ENCODE peak calls at places on chromosome 16, in nine cellular contexts. J is HTR-8/SVneo; W is NCI-H748 treated with DMSO at 0.1 percent for 48 hours; V is stimulated activated CD8-positive, alpha-beta memory T cell treated with anti-CD3 and anti-CD28 coated beads, Interleukin-15, amount 100 ng/mL, for 4 hours; Q is AG04450; P is posterior vena cava; K is breast epithelium; Z is mesendoderm; B is GM13977. N is an unnamed sample.
A peak's percentile ranks its signal among the peaks of the same experiment; 100 is the strongest.

GRCh38 chr16:58026139-58026704 is 668 bp downstream of the MMP15 start:
- DNase-seq in J (peak; percentile 41), W (no peak), V (no peak), Q (no peak), P (peak; percentile 87), K (no peak), Z (peak; percentile 61), B (no peak), N (peak; percentile 80)

GRCh38 chr16:85689285-85689949 is 663 bp upstream of the GINS2 start:
- DNase-seq in J (no peak), W (peak; percentile 60), V (no peak), Q (no peak), P (no peak), K (no peak), Z (no peak), B (no peak), N (no peak)

GRCh38 chr16:4914528-4915225 is 22.3 kb downstream of the PPL start:
- DNase-seq in J (no peak), W (no peak), V (no peak), Q (no peak), P (no peak), K (no peak), Z (no peak), B (no peak), N (no peak)

GRCh38 chr16:3610698-3611144 is 685 bp downstream of the SLX4 start:
- DNase-seq in J (no peak), W (no peak), V (no peak), Q (no peak), P (no peak), K (no peak), Z (peak; percentile 46), B (peak; percentile 30), N (no peak)

GRCh38 chr16:1537763-1538289 is 4.4 kb downstream of the TMEM204 start:
- DNase-seq in J (no peak), W (no peak), V (no peak), Q (no peak), P (no peak), K (no peak), Z (no peak), B (no peak), N (peak; percentile 32)

GRCh38 chr16:1497014-1497598 is 3.9 kb downstream of the TELO2 start:
- DNase-seq in J (no peak), W (no peak), V (no peak), Q (no peak), P (no peak), K (no peak), Z (no peak), B (no peak), N (no peak)

GRCh38 chr16:732936-733335 is 6.0 kb downstream of the HAGHL start:
- DNase-seq in J (no peak), W (no peak), V (no peak), Q (no peak), P (no peak), K (no peak), Z (peak; percentile 68), B (no peak), N (no peak)

GRCh38 chr16:87598431-87598830 is 3.9 kb upstream of the JPH3 start:
- DNase-seq in J (no peak), W (no peak), V (no peak), Q (no peak), P (no peak), K (no peak), Z (no peak), B (no peak), N (no peak)

GRCh38 chr16:89815639-89816348 is 653 bp downstream of the FANCA start:
- DNase-seq in J (no peak), W (no peak), V (no peak), Q (no peak), P (no peak), K (no peak), Z (peak; percentile 28), B (peak; percentile 60), N (no peak)

GRCh38 chr16:54062361-54063346 is 223.9 kb downstream of the IRX3 start:
- DNase-seq in J (no peak), W (peak; percentile 83), V (no peak), Q (no peak), P (no peak), K (no peak), Z (peak; percentile 79), B (no peak), N (no peak)

GRCh38 chr16:30567991-30568638 is 3.4 kb downstream of the ZNF688 start:
- DNase-seq in J (peak; percentile 86), W (no peak), V (no peak), Q (peak; percentile 33), P (no peak), K (no peak), Z (no peak), B (peak; percentile 76), N (no peak)

GRCh38 chr16:78915916-78916315 is 684.6 kb downstream of the MAF start:
- DNase-seq in J (no peak), W (no peak), V (no peak), Q (no peak), P (no peak), K (no peak), Z (peak; percentile 76), B (no peak), N (no peak)

GRCh38 chr16:4360538-4361021 is 9.5 kb upstream of the PAM16 start:
- DNase-seq in J (no peak), W (no peak), V (no peak), Q (no peak), P (no peak), K (no peak), Z (peak; percentile 74), B (no peak), N (no peak)

GRCh38 chr16:12387786-12388185 is 411.3 kb downstream of the SNX29 start:
- DNase-seq in J (no peak), W (no peak), V (no peak), Q (no peak), P (no peak), K (no peak), Z (no peak), B (no peak), N (no peak)

GRCh38 chr16:18942069-18942468 is 15.9 kb upstream of the SMG1 start:
- DNase-seq in J (no peak), W (no peak), V (no peak), Q (no peak), P (no peak), K (no peak), Z (no peak), B (no peak), N (no peak)

GRCh38 chr16:11047057-11047456 is 102.7 kb downstream of the CLEC16A start:
- DNase-seq in J (peak; percentile 25), W (no peak), V (no peak), Q (peak; percentile 72), P (no peak), K (no peak), Z (no peak), B (no peak), N (no peak)

GRCh38 chr16:1958715-1959268 is 546 bp upstream of the NDUFB10 start:
- DNase-seq in J (no peak), W (no peak), V (no peak), Q (no peak), P (no peak), K (no peak), Z (no peak), B (no peak), N (no peak)

GRCh38 chr16:87350681-87351319 is 32.8 kb downstream of the FBXO31 start:
- DNase-seq in J (no peak), W (no peak), V (no peak), Q (no peak), P (no peak), K (no peak), Z (no peak), B (no peak), N (no peak)

GRCh38 chr16:89593841-89594240 is 18.3 kb downstream of the CPNE7 start:
- DNase-seq in J (no peak), W (no peak), V (no peak), Q (no peak), P (no peak), K (no peak), Z (no peak), B (no peak), N (no peak)

GRCh38 chr16:17299790-17300189 is 171.0 kb downstream of the XYLT1 start:
- DNase-seq in J (no peak), W (no peak), V (no peak), Q (no peak), P (no peak), K (no peak), Z (no peak), B (no peak), N (no peak)

GRCh38 chr16:1333854-1334719 is 642 bp downstream of the BAIAP3 start:
- DNase-seq in J (no peak), W (no peak), V (no peak), Q (no peak), P (no peak), K (no peak), Z (no peak), B (no peak), N (no peak)

GRCh38 chr16:87931504-87931903 is 4.8 kb downstream of the CA5A start:
- DNase-seq in J (no peak), W (no peak), V (no peak), Q (no peak), P (no peak), K (no peak), Z (no peak), B (no peak), N (no peak)

GRCh38 chr16:87297918-87298631 is 19.1 kb downstream of the C16orf95 start:
- DNase-seq in J (peak; percentile 60), W (peak; percentile 1), V (no peak), Q (no peak), P (peak; percentile 79), K (no peak), Z (peak; percentile 69), B (peak; percentile 57), N (no peak)

GRCh38 chr16:30185141-30185682 is 1.8 kb downstream of the CORO1A start:
- DNase-seq in J (no peak), W (no peak), V (no peak), Q (no peak), P (no peak), K (no peak), Z (no peak), B (peak; percentile 37), N (peak; percentile 33)

GRCh38 chr16:31868701-31869167 is 4.9 kb upstream of the ZNF267 start:
- DNase-seq in J (no peak), W (peak; percentile 2), V (no peak), Q (peak; percentile 26), P (peak; percentile 93), K (peak; percentile 69), Z (peak; percentile 68), B (peak; percentile 55), N (peak; percentile 81)

GRCh38 chr16:30552956-30553355 is 5.2 kb downstream of the ZNF764 start:
- DNase-seq in J (no peak), W (no peak), V (no peak), Q (no peak), P (no peak), K (no peak), Z (no peak), B (no peak), N (no peak)

GRCh38 chr16:17448640-17449638 is 21.8 kb downstream of the XYLT1 start:
- DNase-seq in J (no peak), W (no peak), V (no peak), Q (no peak), P (no peak), K (no peak), Z (no peak), B (peak; percentile 42), N (peak; percentile 66)

GRCh38 chr16:89187337-89188063 is 12.8 kb downstream of the SLC22A31 start:
- DNase-seq in J (peak; percentile 39), W (no peak), V (no peak), Q (no peak), P (no peak), K (no peak), Z (no peak), B (no peak), N (peak; percentile 24)